ENCODE peak calls at places on chromosomes 16 and 17, in four cellular contexts. E, P, F and G are unnamed samples. For H3K36me3 and H3K27me3, the result is how much of the 10 kb centered on the place peaks cover.

GRCh38 chr16:76970745-76971099 is 220.3 kb upstream of the MON1B start:
- DNase-seq in E (no peak), P (no peak), F (no peak), G (no peak)

GRCh38 chr16:75265911-75266701 is 14.7 kb upstream of the BCAR1 start:
- DNase-seq in E (peak), P (peak), F (peak), G (peak)

GRCh38 chr16:67528222-67528869 is at the start of gene RIPOR1:
- DNase-seq in E (peak), P (peak), F (peak), G (peak)

GRCh38 chr17:18857864-18858566 is at the start of gene PRPSAP2:
- DNase-seq in E (peak), P (peak), F (peak), G (peak)

GRCh38 chr16:58937661-58938060 is 203.5 kb upstream of the GOT2 start:
- DNase-seq in E (no peak), P (no peak), F (peak), G (no peak)

GRCh38 chr17:10837987-10838386 is at the start of gene PIRT:
- DNase-seq in E (no peak), P (no peak), F (no peak), G (no peak)

GRCh38 chr16:24497405-24497804 is 42.0 kb upstream of the RBBP6 start:
- DNase-seq in E (no peak), P (no peak), F (peak), G (peak)

GRCh38 chr16:67364610-67365256 is 28.6 kb downstream of the TPPP3 start:
- DNase-seq in E (no peak), P (no peak), F (no peak), G (no peak)

GRCh38 chr17:60602385-60602742 is 2.4 kb downstream of the PPM1D start:
- DNase-seq in E (no peak), P (no peak), F (no peak), G (no peak)

GRCh38 chr17:21280081-21280518 is 4.4 kb upstream of the MAP2K3 start:
- DNase-seq in E (peak), P (peak), F (peak), G (peak)

GRCh38 chr16:86517652-86518258 is 7.4 kb downstream of the FOXF1 start:
- DNase-seq in E (no peak), P (peak), F (peak), G (peak)

GRCh38 chr16:23511731-23512130 is 1.4 kb upstream of the GGA2 start:
- DNase-seq in E (no peak), P (no peak), F (no peak), G (no peak)

GRCh38 chr16:53605356-53605755 is 98.3 kb downstream of the RPGRIP1L start:
- DNase-seq in E (no peak), P (no peak), F (no peak), G (no peak)

GRCh38 chr17:42686520-42687137 is 4.3 kb downstream of the CNTNAP1 start:
- DNase-seq in E (no peak), P (no peak), F (no peak), G (no peak)

GRCh38 chr16:17784073-17784472 is 313.3 kb upstream of the XYLT1 start:
- DNase-seq in E (no peak), P (no peak), F (peak), G (no peak)

GRCh38 chr16:75289189-75289588 is 37.8 kb upstream of the BCAR1 start:
- DNase-seq in E (no peak), P (no peak), F (no peak), G (no peak)

GRCh38 chr16:85089485-85089884 is 22.8 kb downstream of the CIBAR2 start:
- DNase-seq in E (no peak), P (no peak), F (no peak), G (no peak)

GRCh38 chr17:76868176-76868668 is at the start of gene MGAT5B:
- DNase-seq in E (peak), P (peak), F (peak), G (peak)

GRCh38 chr17:57459286-57459915 is 203.1 kb downstream of the MSI2 start:
- DNase-seq in E (no peak), P (no peak), F (no peak), G (no peak)

GRCh38 chr17:17548044-17548443 is 43.5 kb downstream of the PEMT start:
- DNase-seq in E (no peak), P (no peak), F (no peak), G (no peak)

GRCh38 chr17:807146-808002 is 25.2 kb downstream of the MRM3 start:
- DNase-seq in E (no peak), P (no peak), F (no peak), G (peak)

GRCh38 chr16:84647830-84648594 is at the start of gene KLHL36:
- DNase-seq in E (peak), P (peak), F (peak), G (peak)

GRCh38 chr16:27579086-27579980 is 29.4 kb downstream of the KATNIP start:
- DNase-seq in E (no peak), P (no peak), F (no peak), G (no peak)

GRCh38 chr17:50943575-50943933 is 77.4 kb upstream of the TOB1 start:
- DNase-seq in E (no peak), P (peak), F (no peak), G (peak)

GRCh38 chr17:77120866-77121265 is 19.9 kb upstream of the SEC14L1 start:
- DNase-seq in E (no peak), P (no peak), F (no peak), G (no peak)

GRCh38 chr17:49387374-49388289 is 25.6 kb upstream of the ZNF652 start:
- DNase-seq in E (no peak), P (no peak), F (no peak), G (no peak)

GRCh38 chr16:84501077-84501735 is 3.3 kb downstream of the MEAK7 start:
- DNase-seq in E (no peak), P (no peak), F (no peak), G (no peak)

GRCh38 chr16:65713409-65713808 is 591.5 kb upstream of the CDH11 start:
- DNase-seq in E (no peak), P (no peak), F (peak), G (no peak)

GRCh38 chr17:2828396-2829038 is 32.3 kb downstream of the RAP1GAP2 start:
- DNase-seq in E (peak), P (peak), F (peak), G (peak)

GRCh38 chr17:21075739-21076085 is 32.9 kb upstream of the USP22 start:
- DNase-seq in E (no peak), P (no peak), F (no peak), G (no peak)

GRCh38 chr17:74427048-74427762 is 4.7 kb upstream of the GPRC5C start:
- DNase-seq in E (no peak), P (no peak), F (no peak), G (no peak)

GRCh38 chr16:11202260-11203091 is 53.5 kb downstream of the SOCS1 start:
- DNase-seq in E (no peak), P (no peak), F (no peak), G (no peak)

GRCh38 chr16:17983847-17984639 is 352.5 kb downstream of the NPIPA8 start:
- DNase-seq in E (no peak), P (no peak), F (no peak), G (no peak)

GRCh38 chr17:45818708-45819107 is 26.0 kb upstream of the SPPL2C start:
- DNase-seq in E (no peak), P (no peak), F (no peak), G (no peak)

GRCh38 chr16:12458591-12459400 is 344.9 kb downstream of the CPPED1 start:
- DNase-seq in E (peak), P (no peak), F (no peak), G (no peak)

GRCh38 chr16:67311607-67312449 is 14.7 kb downstream of the KCTD19 start:
- DNase-seq in E (no peak), P (peak), F (peak), G (no peak)

GRCh38 chr17:39357978-39358377 is 43.4 kb downstream of the FBXL20 start:
- DNase-seq in E (no peak), P (no peak), F (no peak), G (no peak)

GRCh38 chr17:31003225-31003866 is 32.5 kb downstream of the RNF135 start:
- DNase-seq in E (no peak), P (no peak), F (no peak), G (no peak)

GRCh38 chr16:47370536-47370935 is 90.3 kb downstream of the ITFG1 start:
- DNase-seq in E (no peak), P (no peak), F (no peak), G (no peak)
- H3K36me3 ChIP-seq in E (under half), P (under half), F (under half), G (under half)

DNA sequence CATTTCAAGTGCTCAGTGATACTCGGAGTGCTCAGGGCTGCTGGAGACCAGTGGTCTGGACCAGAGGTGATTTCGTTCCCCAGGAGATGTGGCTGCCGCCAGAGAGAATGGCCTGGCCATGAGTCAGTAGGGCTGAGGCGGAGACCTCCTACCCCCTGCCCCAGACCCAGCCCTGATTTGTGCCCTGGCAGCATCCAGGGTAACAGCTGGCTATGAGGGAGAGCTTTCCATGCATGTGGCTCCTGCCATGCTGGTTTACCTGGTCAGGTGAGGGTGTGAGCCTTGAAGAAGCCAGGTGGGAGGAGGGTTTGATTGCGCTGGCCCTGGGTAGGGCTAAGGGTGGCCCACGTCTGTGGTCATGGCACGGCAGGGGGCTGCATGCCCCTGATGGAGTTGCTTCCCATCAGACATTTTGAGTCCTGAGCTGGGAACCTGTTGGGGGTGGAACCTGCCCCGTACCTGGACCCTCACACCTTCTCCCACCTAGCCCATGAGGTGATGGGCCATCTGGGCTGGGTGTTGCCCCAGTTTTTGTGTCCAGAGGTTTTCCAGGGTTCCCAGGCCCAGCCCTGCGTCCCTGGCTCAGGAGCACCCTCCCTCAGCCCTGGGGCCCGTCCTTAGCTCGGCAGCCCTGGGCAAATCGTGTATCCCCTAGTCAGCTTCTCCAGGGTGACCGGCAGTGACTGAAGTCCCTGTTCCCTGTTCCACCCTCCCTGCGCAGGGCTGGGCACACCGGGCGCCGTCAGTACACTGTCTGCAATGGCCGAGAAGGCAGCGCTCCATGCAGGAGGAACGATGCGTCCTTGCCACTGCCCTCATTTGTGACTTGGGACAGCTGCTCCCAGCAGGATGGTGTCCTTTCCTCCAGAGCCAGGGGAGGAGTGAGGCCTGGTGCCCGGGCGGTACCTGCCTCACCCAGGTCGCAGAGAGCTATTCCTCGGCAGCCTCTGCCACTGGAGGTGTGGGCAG is 9.0 kb upstream of the CSNK1D start:
- DNase-seq in E (no peak), P (no peak), F (no peak), G (no peak)
- H3K4me3 ChIP-seq in E (no peak), P (no peak), F (no peak), G (no peak)

GRCh38 chr17:78785663-78786057 is 3.6 kb upstream of the CYTH1 start:
- DNase-seq in E (no peak), P (no peak), F (no peak), G (no peak)
- H3K27me3 ChIP-seq in E (under half), P (under half), F (under half), G (under half)

DNA sequence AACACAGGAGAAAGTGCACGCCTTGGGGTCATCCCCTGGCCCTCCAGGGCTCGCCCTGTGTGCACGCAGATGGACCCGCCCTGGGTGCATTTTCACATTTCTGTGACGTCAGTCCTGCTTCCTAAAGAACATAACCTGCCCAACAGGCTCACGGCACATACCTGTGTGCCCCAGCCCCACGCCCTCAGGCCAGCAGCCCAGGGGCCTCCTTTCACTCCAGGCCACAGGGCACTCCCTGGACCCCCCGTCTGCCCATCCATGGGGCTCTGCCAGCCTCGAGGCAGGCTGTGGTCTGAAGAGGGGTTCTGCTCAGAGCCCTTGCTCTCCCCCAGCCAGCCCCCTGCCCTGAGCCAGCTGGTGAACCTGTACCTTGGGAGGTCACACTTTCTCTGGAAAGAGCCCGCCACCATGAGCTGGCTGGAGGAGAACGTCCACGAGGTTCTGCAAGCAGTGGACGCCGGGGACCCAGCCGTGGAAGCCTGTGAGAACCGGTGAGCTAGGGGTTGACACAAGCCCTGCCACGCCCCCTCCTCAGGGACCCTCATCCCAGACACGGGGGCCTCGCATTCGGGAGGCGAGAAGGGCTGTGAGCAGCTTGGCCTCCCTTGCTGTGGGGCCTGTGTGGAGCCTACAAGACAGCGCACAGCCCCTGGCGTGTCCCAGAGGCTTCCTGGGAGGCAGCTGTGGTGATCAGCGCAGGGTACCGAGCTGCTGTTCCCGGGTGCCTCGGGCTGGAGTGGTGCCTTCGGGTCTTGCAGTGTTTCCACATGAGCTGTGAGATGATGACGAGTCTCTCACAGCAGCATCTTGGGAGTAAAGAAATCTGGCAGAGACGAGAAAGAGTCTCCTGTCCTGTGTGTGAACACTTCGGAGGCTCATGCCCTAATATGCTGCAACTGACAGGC is 13.8 kb upstream of the MC1R start:
- DNase-seq in E (no peak), P (no peak), F (no peak), G (no peak)
- H3K36me3 ChIP-seq in E (half or more), P (under half), F (half or more), G (under half)

DNA sequence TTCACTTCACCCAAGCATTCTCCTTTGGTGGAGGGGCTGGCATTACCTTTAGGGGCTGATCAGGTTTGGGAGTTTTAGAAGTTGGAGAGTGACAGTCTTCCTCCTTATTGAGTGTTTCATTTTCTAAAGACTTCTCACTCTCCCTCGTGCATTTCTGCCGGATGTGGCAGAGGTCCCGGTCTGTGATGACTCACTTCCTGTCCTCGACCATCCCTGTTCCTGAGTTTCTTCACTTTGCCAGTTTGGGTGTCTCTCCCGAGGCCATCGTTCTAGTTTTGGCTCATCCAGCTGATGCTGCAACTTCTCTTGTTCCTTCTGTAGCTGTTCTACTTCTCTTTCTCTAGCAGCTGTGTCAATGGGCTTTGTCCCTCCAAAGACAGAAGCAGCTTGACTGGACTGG is 104.3 kb downstream of the PHKB start:
- DNase-seq in E (peak), P (peak), F (peak), G (no peak)
- H3K4me3 ChIP-seq in E (no peak), P (peak), F (no peak), G (no peak)